ENCODE peak calls at places on chromosomes 6 and 20, in six cellular contexts. E is kidney; W is IMR-90; T is H1; I is CD4-positive, alpha-beta memory T cell; D is cardiac muscle cell. R is an unnamed sample.

GRCh38 chr6:151029976-151030375 is 164.5 kb downstream of the MTHFD1L start:
- DNase-seq in W (no peak), D (no peak), T (no peak), I (no peak), E (no peak), R (no peak)

GRCh38 chr6:150297327-150298028 is 71.3 kb upstream of the IYD start:
- DNase-seq in I (no peak), D (peak; percentile 58), T (no peak), E (no peak), W (no peak), R (peak; percentile 85)

GRCh38 chr20:34211591-34211990 is 29.6 kb upstream of the ASIP start:
- DNase-seq in W (no peak), I (no peak), T (no peak), E (no peak), D (no peak), R (no peak)

GRCh38 chr6:20575125-20575524 is 40.9 kb downstream of the CDKAL1 start:
- DNase-seq in E (no peak), T (no peak), W (no peak), I (no peak), D (no peak), R (no peak)

GRCh38 chr6:53573299-53573698 is 28.4 kb upstream of the GCLC start:
- DNase-seq in D (no peak), E (no peak), W (no peak), T (peak; percentile 50), I (no peak), R (no peak)

GRCh38 chr6:79334674-79335073 is 100.2 kb upstream of the HMGN3 start:
- DNase-seq in I (no peak), E (no peak), W (no peak), D (peak; percentile 10), T (no peak), R (no peak)

GRCh38 chr6:34015576-34015975 is 130.3 kb downstream of the GRM4 start:
- DNase-seq in E (peak; percentile 26), T (no peak), W (no peak), I (no peak), D (peak; percentile 8), R (peak; percentile 29)

GRCh38 chr20:40849456-40849855 is 160.4 kb upstream of the MAFB start:
- DNase-seq in T (no peak), D (no peak), I (no peak), W (no peak), E (no peak), R (no peak)

GRCh38 chr20:17622851-17623508 is 53.1 kb downstream of the DSTN start:
- DNase-seq in E (peak; percentile 54), T (no peak), I (no peak), W (no peak), D (no peak), R (no peak)

GRCh38 chr6:44535446-44535845 is 147.9 kb downstream of the CDC5L start:
- DNase-seq in E (no peak), T (peak; percentile 7), D (no peak), W (no peak), I (no peak), R (no peak)

GRCh38 chr20:22763257-22763906 is 179.0 kb upstream of the FOXA2 start:
- DNase-seq in T (no peak), I (no peak), E (peak; percentile 78), D (peak; percentile 35), W (no peak), R (no peak)

GRCh38 chr20:33653218-33653899 is 8.8 kb upstream of the C20orf144 start:
- DNase-seq in I (no peak), E (peak; percentile 70), D (peak; percentile 78), T (peak; percentile 86), W (peak; percentile 66), R (no peak)

GRCh38 chr6:44932651-44933091 is 395.5 kb upstream of the RUNX2 start:
- DNase-seq in W (no peak), T (no peak), D (no peak), E (no peak), I (peak; percentile 58), R (no peak)

GRCh38 chr20:60257671-60258070 is 299.4 kb downstream of the CDH26 start:
- DNase-seq in E (no peak), W (no peak), T (no peak), D (no peak), I (no peak), R (no peak)

GRCh38 chr6:170295519-170296422 is 4.9 kb upstream of the DLL1 start:
- DNase-seq in D (no peak), T (peak; percentile 85), I (peak; percentile 43), W (no peak), E (peak; percentile 82), R (no peak)

GRCh38 chr6:25984265-25984664 is 21.7 kb downstream of the TRIM38 start:
- DNase-seq in E (no peak), I (no peak), D (no peak), W (no peak), T (no peak), R (no peak)
- H3K36me3 ChIP-seq in E (peaks cover 15% of the 10 kb centered on the region), I (peaks cover 41% of the 10 kb centered on the region), D (no peaks in the 10 kb centered on the region), W (peaks cover 41% of the 10 kb centered on the region), T (no peaks in the 10 kb centered on the region), R (peaks cover 6% of the 10 kb centered on the region)

GRCh38 chr6:14250573-14250972 is 133.0 kb downstream of the CD83 start:
- DNase-seq in D (no peak), I (no peak), W (no peak), T (peak; percentile 24), E (no peak), R (no peak)

GRCh38 chr6:14252271-14252850 is 134.8 kb downstream of the CD83 start:
- DNase-seq in E (no peak), D (no peak), T (peak; percentile 43), W (no peak), I (no peak), R (no peak)

GRCh38 chr6:14258117-14258516 is 140.5 kb downstream of the CD83 start:
- DNase-seq in I (no peak), W (no peak), D (no peak), E (no peak), T (no peak), R (peak; percentile 31)

GRCh38 chr6:14255916-14256315 is 138.3 kb downstream of the CD83 start:
- DNase-seq in I (no peak), T (peak; percentile 10), E (no peak), D (no peak), W (no peak), R (no peak)

GRCh38 chr6:14254505-14254904 is 136.9 kb downstream of the CD83 start:
- DNase-seq in W (no peak), I (no peak), E (no peak), T (peak; percentile 22), D (no peak), R (no peak)
- H3K4me1 ChIP-seq in W (no peaks in the 10 kb centered on the region), I (no peaks in the 10 kb centered on the region), E (peaks cover 4% of the 10 kb centered on the region), T (peaks cover 5% of the 10 kb centered on the region), D (no peaks in the 10 kb centered on the region), R (peaks cover 2% of the 10 kb centered on the region)

DNA sequence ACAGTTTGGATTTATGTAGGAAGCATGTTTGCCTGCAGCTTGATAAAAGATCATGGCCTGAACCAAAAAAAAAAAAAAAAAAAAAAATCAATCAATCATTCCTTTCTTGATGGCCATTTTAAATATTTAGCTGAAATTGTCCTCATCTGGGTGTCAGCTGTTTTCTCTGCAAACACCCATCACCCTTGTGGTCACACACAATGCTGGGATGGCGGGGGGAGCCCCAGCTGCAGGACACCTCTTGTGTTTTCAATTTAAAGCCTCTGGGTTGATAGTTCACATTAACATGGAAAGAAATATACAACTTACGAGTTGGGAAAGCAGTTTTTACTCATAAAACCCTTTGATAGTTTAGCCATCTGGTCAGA is 160.4 kb downstream of the ZFP64 start:
- DNase-seq in T (no peak), W (peak; percentile 69), E (no peak), I (no peak), D (no peak), R (no peak)
- H3K27ac ChIP-seq in T (no peak overlapping the region), W (peak overlapping the region; percentile 96), E (no peak overlapping the region), I (no peak overlapping the region), D (no peak overlapping the region), R (peak overlapping the region; percentile 82)

GRCh38 chr6:110898111-110898510 is 23.5 kb downstream of the AMD1 start:
- DNase-seq in I (no peak), D (no peak), W (no peak), T (no peak), E (no peak), R (no peak)
- H3K36me3 ChIP-seq in I (peaks cover 27% of the 10 kb centered on the region), D (peaks cover 37% of the 10 kb centered on the region), W (peaks cover 28% of the 10 kb centered on the region), T (peaks cover 31% of the 10 kb centered on the region), E (peaks cover 23% of the 10 kb centered on the region), R (peaks cover 40% of the 10 kb centered on the region)

DNA sequence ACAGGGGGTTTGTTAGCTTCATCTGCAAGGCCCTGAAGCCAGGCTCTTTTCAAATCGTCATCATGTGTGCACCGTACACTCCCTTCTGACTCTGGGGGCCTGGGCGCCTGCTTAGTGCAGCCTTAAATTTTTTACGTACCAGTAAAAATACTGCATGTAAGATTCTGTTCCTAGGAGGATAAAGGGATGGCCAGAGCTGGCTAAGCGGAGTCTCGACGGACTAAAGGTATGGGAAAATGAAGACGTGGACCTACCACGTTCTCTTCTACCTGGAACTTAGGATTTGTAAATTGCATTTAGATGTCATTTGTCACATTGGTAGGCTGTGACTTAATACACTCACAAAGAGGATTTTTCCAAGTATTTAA is 149.3 kb upstream of the AFDN start:
- DNase-seq in I (no peak), T (no peak), E (no peak), W (no peak), D (no peak), R (no peak)
- H3K4me1 ChIP-seq in I (no peaks in the 10 kb centered on the region), T (peaks cover 17% of the 10 kb centered on the region), E (peaks cover 13% of the 10 kb centered on the region), W (no peaks in the 10 kb centered on the region), D (peaks cover 25% of the 10 kb centered on the region), R (peaks cover 14% of the 10 kb centered on the region)

R was measured in astrocyte.